ENCODE peak calls at places on chromosomes 4 and X, in four cellular contexts. Q is iPS-NIHi11; S is stimulated activated CD4-positive, alpha-beta T cell treated with anti-CD3 and anti-CD28 coated beads, Interleukin-2, amount 100 ng/mL, for 24 hours; C is A549. L is an unnamed sample.

GRCh38 chr4:98864560-98864959 is 64.4 kb downstream of the EIF4E start:
- DNase-seq in Q (no peak), S (peak), C (no peak), L (no peak)

GRCh38 chr4:66062044-66062443 is 391.8 kb upstream of the EPHA5 start:
- DNase-seq in Q (no peak), S (no peak), C (no peak), L (no peak)

GRCh38 chrX:73916931-73917657 is 354.1 kb downstream of the CHIC1 start:
- DNase-seq in Q (peak), S (no peak), C (peak), L (peak)

GRCh38 chrX:69362889-69363288 is 141.2 kb upstream of the NALF2 start:
- DNase-seq in Q (no peak), S (no peak), C (no peak), L (no peak)

GRCh38 chrX:110153900-110154299 is 151.0 kb downstream of the TMEM164 start:
- DNase-seq in Q (no peak), S (no peak), C (no peak), L (no peak)

GRCh38 chrX:111131572-111131971 is 35.6 kb downstream of the PAK3 start:
- DNase-seq in Q (no peak), S (no peak), C (no peak), L (no peak)

GRCh38 chrX:10589098-10589497 is 31.3 kb downstream of the MID1 start:
- DNase-seq in Q (no peak), S (no peak), C (no peak), L (no peak)

GRCh38 chr4:116387942-116388474 is 697.4 kb downstream of the TRAM1L1 start:
- DNase-seq in Q (no peak), S (no peak), C (no peak), L (no peak)

GRCh38 chrX:19566359-19567141 is 51.2 kb upstream of the MAP3K15 start:
- DNase-seq in Q (no peak), S (no peak), C (no peak), L (no peak)

L was measured in HTR-8/SVneo.